ENCODE peak calls at places on chromosomes 3 and 15, in six cellular contexts. B is heart right ventricle; L is CD4-positive, alpha-beta memory T cell; H is right lobe of liver; X is right cardiac atrium; W is substantia nigra. G is an unnamed sample.

GRCh38 chr3:136842294-136842693 is 19.7 kb upstream of the NCK1 start:
- DNase-seq in W (no peak), B (no peak), L (no peak), X (no peak), H (no peak), G (no peak)

GRCh38 chr3:61777483-61777882 is 216.1 kb downstream of the PTPRG start:
- DNase-seq in W (no peak), X (no peak), H (no peak), B (no peak), L (no peak), G (no peak)

GRCh38 chr3:31934018-31934417 is 47.0 kb downstream of the OSBPL10 start:
- DNase-seq in L (no peak), H (no peak), X (no peak), B (no peak), W (no peak), G (no peak)

GRCh38 chr3:23761440-23761896 is 44.3 kb upstream of the UBE2E1 start:
- DNase-seq in H (no peak), B (no peak), X (no peak), W (no peak), L (no peak), G (no peak)

GRCh38 chr3:122307288-122307687 is 17.8 kb upstream of the CSTA start:
- DNase-seq in H (no peak), L (no peak), B (no peak), W (no peak), X (no peak), G (no peak)

GRCh38 chr15:74251187-74251811 is 15.2 kb downstream of the CCDC33 start:
- DNase-seq in L (no peak), B (peak), X (peak), W (no peak), H (peak), G (peak)

GRCh38 chr3:12890610-12891390 is 49.4 kb upstream of the RPL32 start:
- DNase-seq in B (no peak), X (no peak), L (no peak), H (no peak), W (no peak), G (no peak)

GRCh38 chr3:121482651-121483050 is 63.1 kb downstream of the POLQ start:
- DNase-seq in H (no peak), B (no peak), W (no peak), L (no peak), X (no peak), G (no peak)

GRCh38 chr3:128588147-128588546 is 62.5 kb downstream of the RPN1 start:
- DNase-seq in W (no peak), X (no peak), H (no peak), B (no peak), L (no peak), G (no peak)

GRCh38 chr15:55823699-55824098 is 80.7 kb upstream of the PRTG start:
- DNase-seq in W (no peak), H (no peak), L (no peak), X (no peak), B (peak), G (no peak)

GRCh38 chr15:25892126-25892525 is 29.0 kb upstream of the ATP10A start:
- DNase-seq in W (no peak), H (no peak), B (no peak), L (no peak), X (no peak), G (no peak)

GRCh38 chr3:181713300-181713647 is 1.5 kb downstream of the SOX2 start:
- DNase-seq in H (no peak), W (no peak), X (no peak), B (no peak), L (no peak), G (no peak)

GRCh38 chr3:55364426-55364825 is 122.7 kb downstream of the WNT5A start:
- DNase-seq in W (no peak), L (no peak), B (no peak), H (no peak), X (no peak), G (no peak)

GRCh38 chr3:142663865-142664264 is 60.0 kb upstream of the TRPC1 start:
- DNase-seq in B (no peak), X (no peak), L (no peak), W (no peak), H (no peak), G (no peak)

GRCh38 chr15:80601256-80601655 is 93.9 kb upstream of the ABHD17C start:
- DNase-seq in H (no peak), X (no peak), B (no peak), W (no peak), L (no peak), G (no peak)

GRCh38 chr3:120418866-120419490 is 31.8 kb downstream of the FSTL1 start:
- DNase-seq in B (peak), W (no peak), H (peak), X (peak), L (peak), G (peak)

GRCh38 chr15:40065166-40065565 is 26.2 kb upstream of the SRP14 start:
- DNase-seq in B (no peak), H (no peak), L (no peak), X (no peak), W (no peak), G (no peak)

GRCh38 chr15:83498374-83498773 is 51.2 kb downstream of the SH3GL3 start:
- DNase-seq in W (no peak), X (no peak), H (no peak), L (no peak), B (no peak), G (no peak)
- H3K27ac ChIP-seq in W (no peak), X (no peak), H (no peak), L (no peak), B (no peak), G (no peak)

GRCh38 chr3:99777210-99777549 is 40.5 kb upstream of the CMSS1 start:
- DNase-seq in H (no peak), W (no peak), X (no peak), L (no peak), B (no peak), G (no peak)

GRCh38 chr3:99776516-99777209 is 41.0 kb upstream of the CMSS1 start:
- DNase-seq in L (no peak), B (no peak), W (no peak), H (no peak), X (no peak), G (no peak)

GRCh38 chr3:99768808-99769501 is 48.7 kb upstream of the CMSS1 start:
- DNase-seq in B (no peak), L (no peak), W (no peak), H (no peak), X (no peak), G (no peak)

GRCh38 chr3:99777708-99778107 is 40.0 kb upstream of the CMSS1 start:
- DNase-seq in B (no peak), W (no peak), H (no peak), L (no peak), X (no peak), G (no peak)

GRCh38 chr3:99774467-99774866 is 43.2 kb upstream of the CMSS1 start:
- DNase-seq in H (no peak), B (no peak), W (no peak), L (no peak), X (no peak), G (no peak)
- H3K27ac ChIP-seq in H (no peak), B (no peak), W (no peak), L (no peak), X (no peak), G (no peak)

GRCh38 chr3:185960518-185961288 is 22.9 kb upstream of the TRA2B start:
- DNase-seq in H (no peak), B (no peak), X (no peak), W (no peak), L (no peak), G (no peak)
- H3K27ac ChIP-seq in H (no peak), B (no peak), X (no peak), W (no peak), L (no peak), G (peak)

DNA sequence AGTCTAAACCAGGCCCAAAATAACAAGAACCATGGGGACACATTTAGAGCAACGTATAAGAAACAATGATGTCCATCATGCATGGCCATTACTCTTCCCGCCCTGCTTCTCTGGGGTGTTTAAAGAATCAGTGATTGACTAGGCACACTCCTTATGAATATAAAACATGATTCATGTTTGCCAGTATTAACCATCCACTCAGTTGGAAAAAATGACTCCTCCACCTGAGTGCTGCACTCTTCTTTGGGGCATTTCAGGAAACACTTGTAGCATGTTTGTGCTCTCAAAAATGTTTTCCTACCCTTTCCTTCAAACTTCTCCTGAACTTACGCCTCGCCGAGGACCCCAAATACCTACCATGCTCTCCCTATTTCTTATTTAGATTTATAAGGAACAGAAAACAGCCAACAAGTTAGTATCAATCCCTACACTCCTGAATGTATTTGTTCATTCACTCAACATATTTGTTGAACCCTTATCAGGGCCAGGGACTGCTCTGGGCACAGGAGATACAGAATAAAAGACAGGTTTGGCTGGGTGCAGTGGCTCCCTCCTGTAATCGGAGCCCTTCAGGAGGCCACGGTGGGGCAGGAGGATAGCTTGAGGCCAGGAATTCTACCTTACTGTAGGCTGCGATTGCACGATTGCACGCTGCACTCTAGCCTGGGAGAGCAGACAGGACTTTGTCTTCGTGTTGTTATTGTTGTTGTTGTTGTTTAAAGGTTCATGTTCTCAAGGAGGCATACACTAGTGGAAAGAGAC is 137.0 kb downstream of the TMCO5A start:
- DNase-seq in X (no peak), L (no peak), H (no peak), B (no peak), W (no peak), G (no peak)
- H3K27ac ChIP-seq in X (no peak), L (no peak), H (no peak), B (peak), W (peak), G (no peak)

GRCh38 chr3:183181606-183182005 is 19.1 kb upstream of the LAMP3 start:
- DNase-seq in H (no peak), X (no peak), L (no peak), W (no peak), B (no peak), G (no peak)

GRCh38 chr3:183180765-183181295 is 18.3 kb upstream of the LAMP3 start:
- DNase-seq in W (no peak), B (no peak), H (no peak), X (no peak), L (no peak), G (no peak)

GRCh38 chr3:183178512-183178832 is 15.9 kb upstream of the LAMP3 start:
- DNase-seq in W (no peak), B (no peak), X (no peak), L (no peak), H (no peak), G (no peak)

GRCh38 chr3:183180105-183180763 is 17.7 kb upstream of the LAMP3 start:
- DNase-seq in X (no peak), B (no peak), W (no peak), H (no peak), L (no peak), G (no peak)

DNA sequence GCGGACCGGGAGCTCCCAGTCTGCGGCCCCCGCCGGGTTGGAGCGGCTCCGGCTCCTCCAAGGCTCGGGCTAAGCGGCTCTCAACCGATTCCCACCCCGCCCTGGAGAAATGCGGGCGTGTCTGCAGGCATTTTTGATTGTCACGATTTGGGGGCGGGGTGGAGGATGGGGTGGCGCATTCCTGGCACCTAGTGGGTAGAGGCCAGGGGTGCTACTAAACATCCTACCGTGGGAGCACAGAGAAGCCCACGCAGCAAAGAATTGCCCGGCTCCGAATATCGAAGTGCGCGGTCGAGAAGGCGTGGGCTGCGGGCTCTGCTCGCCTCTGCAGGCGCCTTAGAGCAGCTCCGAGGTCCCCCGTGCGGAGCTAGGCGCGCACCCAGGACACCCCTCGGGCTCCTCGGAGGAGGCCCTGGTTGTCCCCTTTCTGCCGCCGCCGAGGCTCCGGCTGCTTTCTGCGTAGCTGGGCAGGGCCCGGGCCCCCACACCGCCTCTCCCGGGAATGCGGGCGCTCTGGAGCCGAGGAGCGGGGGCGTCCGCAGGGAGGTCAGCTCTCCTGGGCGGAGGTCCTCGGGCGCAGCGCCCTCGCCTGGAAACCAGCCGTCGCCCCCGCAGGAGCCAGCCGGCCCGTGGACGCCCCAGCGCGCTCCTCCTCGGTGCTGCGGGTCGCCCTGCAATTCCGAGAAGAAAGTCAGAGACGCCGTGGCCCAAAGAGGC is 16.5 kb upstream of the LAMP3 start:
- DNase-seq in B (no peak), X (peak), H (no peak), W (no peak), L (peak), G (no peak)
- H3K27ac ChIP-seq in B (no peak), X (no peak), H (no peak), W (peak), L (no peak), G (no peak)

DNA sequence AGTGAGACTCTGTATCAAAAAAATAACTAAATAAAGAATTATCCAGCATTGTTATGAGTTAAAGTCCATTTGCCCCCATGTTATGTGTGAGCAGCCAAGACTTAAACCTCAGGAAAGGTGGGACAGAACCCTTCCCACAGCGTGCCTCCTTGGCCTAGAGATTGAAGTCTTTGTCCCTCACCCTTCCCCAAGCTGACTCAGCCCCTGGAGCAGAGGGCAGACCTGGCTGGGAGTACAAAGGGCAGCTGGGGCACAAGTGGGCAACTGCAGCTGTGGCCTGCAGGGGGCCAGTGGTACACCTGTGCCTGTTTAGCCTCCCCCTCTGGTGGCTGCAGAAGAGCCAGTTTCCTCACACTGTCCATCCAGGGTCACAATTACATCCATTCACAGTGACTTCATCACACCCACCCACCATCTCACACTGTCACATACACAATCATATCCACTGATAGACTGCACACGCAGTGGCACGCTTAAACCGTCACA is 940 bp upstream of the ACY1 start:
- DNase-seq in W (no peak), B (no peak), L (no peak), H (peak), X (no peak), G (peak)
- H3K27ac ChIP-seq in W (peak), B (peak), L (peak), H (peak), X (peak), G (peak)

DNA sequence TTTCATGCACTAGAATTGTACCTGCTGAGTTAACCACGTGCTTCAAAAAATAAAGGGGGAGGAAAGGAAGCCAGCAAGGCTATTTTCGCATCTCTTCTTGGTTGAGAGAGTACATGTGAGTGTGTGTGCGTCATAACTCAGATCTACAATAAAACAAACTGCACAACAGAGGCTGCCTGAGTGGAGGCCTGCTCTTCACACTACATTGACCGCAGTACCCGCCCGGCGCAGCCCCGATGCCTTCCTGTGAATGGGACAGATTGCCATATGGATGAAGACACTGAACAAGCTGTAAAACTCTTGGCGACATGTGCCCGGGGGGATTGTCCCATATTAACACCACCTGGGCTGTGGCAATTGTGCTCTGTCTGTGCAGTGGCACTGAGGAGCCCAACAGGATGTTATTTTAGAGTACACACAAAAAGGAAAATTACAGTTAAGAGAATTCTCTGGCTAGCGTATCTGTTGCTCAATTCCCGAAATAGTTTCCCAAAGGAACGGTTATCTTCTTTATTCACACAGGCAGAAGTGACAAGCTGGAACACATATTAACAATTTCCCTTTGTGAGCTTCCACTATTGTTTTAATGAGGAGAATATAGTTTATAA is 551.5 kb downstream of the FOXP1 start:
- DNase-seq in H (no peak), W (no peak), B (peak), L (no peak), X (peak), G (no peak)
- H3K27ac ChIP-seq in H (no peak), W (no peak), B (peak), L (no peak), X (peak), G (peak)

GRCh38 chr3:169657351-169658124 is 6.0 kb downstream of the MECOM start:
- DNase-seq in L (no peak), X (no peak), W (no peak), H (no peak), B (no peak), G (no peak)
- H3K27ac ChIP-seq in L (no peak), X (no peak), W (no peak), H (no peak), B (peak), G (peak)

G was measured in gastrocnemius medialis.